ENCODE peak calls at places on chromosome 21, in six cellular contexts. S is stomach, C is esophagus squamous epithelium, B is adrenal gland, W is tibial nerve, G is A549. F is an unnamed sample. For H3K4me1, the result is how much of the 10 kb centered on the place peaks cover.

GRCh38 chr21:14880922-14881321 is 183.9 kb downstream of the NRIP1 start:
- DNase-seq in S (no peak), C (no peak), B (no peak), W (no peak), G (no peak), F (no peak)

GRCh38 chr21:35528109-35529042 is 479.3 kb upstream of the RUNX1 start:
- DNase-seq in S (no peak), C (no peak), B (peak), W (peak), G (no peak), F (no peak)

GRCh38 chr21:37582613-37583012 is 216.0 kb downstream of the DYRK1A start:
- DNase-seq in S (no peak), C (no peak), B (peak), W (peak), G (peak), F (no peak)

GRCh38 chr21:15701845-15702244 is 27.9 kb upstream of the USP25 start:
- DNase-seq in S (no peak), C (no peak), B (no peak), W (no peak), G (no peak), F (no peak)

GRCh38 chr21:37087188-37087587 is 14.1 kb downstream of the TTC3 start:
- DNase-seq in S (no peak), C (no peak), B (no peak), W (peak), G (no peak), F (no peak)

GRCh38 chr21:34890724-34891609 is 158.1 kb downstream of the RUNX1 start:
- DNase-seq in S (no peak), C (no peak), B (no peak), W (no peak), G (no peak), F (peak)

GRCh38 chr21:36350282-36350910 is 30.4 kb downstream of the MORC3 start:
- DNase-seq in S (no peak), C (no peak), B (no peak), W (no peak), G (no peak), F (no peak)

GRCh38 chr21:29423521-29423920 is 124.8 kb downstream of the BACH1 start:
- DNase-seq in S (no peak), C (no peak), B (no peak), W (no peak), G (no peak), F (no peak)

GRCh38 chr21:42102516-42102915 is 31.4 kb downstream of the UMODL1 start:
- DNase-seq in S (no peak), C (no peak), B (no peak), W (no peak), G (no peak), F (no peak)

GRCh38 chr21:42105476-42105875 is 34.4 kb downstream of the UMODL1 start:
- DNase-seq in S (no peak), C (no peak), B (no peak), W (no peak), G (no peak), F (no peak)

GRCh38 chr21:42102063-42102462 is 30.9 kb downstream of the UMODL1 start:
- DNase-seq in S (no peak), C (no peak), B (no peak), W (no peak), G (no peak), F (no peak)

GRCh38 chr21:42102946-42103345 is 31.8 kb downstream of the UMODL1 start:
- DNase-seq in S (no peak), C (no peak), B (no peak), W (no peak), G (no peak), F (no peak)

GRCh38 chr21:42103843-42104242 is 32.7 kb downstream of the UMODL1 start:
- DNase-seq in S (no peak), C (no peak), B (no peak), W (no peak), G (no peak), F (no peak)
- H3K4me1 ChIP-seq in S (under half), C (under half), B (under half), W (under half), G (under half), F (under half)

GRCh38 chr21:43315244-43316137 is 111.4 kb downstream of the SIK1 start:
- DNase-seq in S (no peak), C (no peak), B (no peak), W (no peak), G (no peak), F (no peak)
- TF ChIP-seq POLR2A in S (no peak), C (no peak), B (no peak), W (no peak), G (no peak), F (no peak)

DNA sequence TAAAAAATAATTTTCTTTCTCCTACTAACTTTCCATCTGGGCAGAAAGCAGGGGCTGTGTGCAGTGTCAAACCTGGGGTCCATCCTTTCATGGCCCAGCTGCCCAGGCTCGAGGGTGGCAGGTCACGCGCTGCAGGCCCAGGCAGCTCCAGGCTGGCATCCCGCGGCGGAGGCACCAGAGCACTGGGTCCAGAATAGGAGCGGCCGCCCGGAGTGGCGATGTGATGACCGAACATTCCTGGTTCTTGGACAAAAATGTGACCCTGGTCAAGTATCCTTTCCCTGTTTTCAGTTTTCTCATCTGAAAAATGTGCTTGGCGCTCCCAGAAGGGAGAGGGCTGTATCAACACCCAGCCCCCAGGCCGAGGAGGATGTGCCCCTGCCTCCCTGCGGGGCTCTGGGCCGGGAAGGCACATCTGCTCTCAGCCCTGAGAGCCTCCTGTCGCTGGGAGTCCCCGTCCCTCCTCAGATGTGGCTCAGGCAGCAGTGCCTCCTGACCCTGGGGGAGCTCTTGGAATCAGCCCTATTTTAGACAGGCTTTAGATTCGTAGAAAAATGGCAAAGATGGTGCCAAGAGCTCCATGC is 29.3 kb downstream of the SLX9 start:
- DNase-seq in S (no peak), C (no peak), B (no peak), W (no peak), G (no peak), F (peak)
- H3K4me1 ChIP-seq in S (half or more), C (under half), B (under half), W (under half), G (under half), F (half or more)

GRCh38 chr21:44941567-44941966 is 1.7 kb downstream of the SLX9 start:
- DNase-seq in S (no peak), C (no peak), B (no peak), W (no peak), G (no peak), F (peak)

GRCh38 chr21:44940116-44940631 is 345 bp downstream of the SLX9 start:
- DNase-seq in S (no peak), C (no peak), B (no peak), W (no peak), G (no peak), F (no peak)

GRCh38 chr21:44942566-44942965 is 2.7 kb downstream of the SLX9 start:
- DNase-seq in S (no peak), C (no peak), B (no peak), W (no peak), G (no peak), F (peak)

GRCh38 chr21:44938976-44939531 is 775 bp upstream of the SLX9 start:
- DNase-seq in S (peak), C (no peak), B (no peak), W (no peak), G (no peak), F (peak)

GRCh38 chr21:44939532-44940115 is at the start of gene SLX9:
- DNase-seq in S (peak), C (no peak), B (peak), W (no peak), G (peak), F (peak)
- TF ChIP-seq POLR2A in S (no peak), C (peak), B (no peak), W (peak), G (peak), F (peak)

DNA sequence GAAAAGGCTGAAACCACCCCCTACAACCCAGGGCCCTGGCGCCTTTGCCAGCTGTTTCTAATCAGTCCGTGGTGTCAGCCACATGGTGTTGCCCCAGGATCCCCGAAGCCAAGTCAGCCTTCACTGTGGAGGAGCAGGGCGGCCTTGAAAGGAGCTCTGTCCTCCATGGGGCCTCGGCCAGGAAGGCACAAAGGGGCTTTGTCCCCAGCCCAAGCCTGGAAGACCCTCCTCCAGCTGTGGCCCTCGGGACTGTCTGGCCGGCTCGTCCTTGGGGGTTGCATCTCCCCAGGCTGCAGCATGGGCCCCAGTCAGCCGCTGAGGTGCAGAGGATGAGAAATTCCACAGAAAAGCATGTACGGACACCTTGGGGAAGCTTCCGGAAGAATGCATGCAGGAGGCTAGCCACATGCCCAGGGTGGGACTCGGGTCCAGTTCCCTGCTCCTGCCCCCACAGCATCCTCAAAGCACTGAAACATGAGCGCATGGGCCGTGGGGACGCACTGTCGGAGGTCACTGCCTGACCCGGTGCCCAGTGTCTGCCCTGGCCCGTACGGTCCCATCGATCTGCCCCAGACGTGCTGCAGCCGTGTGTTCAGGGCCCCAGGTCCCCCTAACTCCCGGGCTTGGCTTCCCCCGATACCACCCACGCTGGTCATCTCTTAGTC is 38.6 kb upstream of the POFUT2 start:
- DNase-seq in S (no peak), C (no peak), B (no peak), W (no peak), G (no peak), F (peak)
- H3K4me1 ChIP-seq in S (under half), C (under half), B (under half), W (half or more), G (half or more), F (under half)

DNA sequence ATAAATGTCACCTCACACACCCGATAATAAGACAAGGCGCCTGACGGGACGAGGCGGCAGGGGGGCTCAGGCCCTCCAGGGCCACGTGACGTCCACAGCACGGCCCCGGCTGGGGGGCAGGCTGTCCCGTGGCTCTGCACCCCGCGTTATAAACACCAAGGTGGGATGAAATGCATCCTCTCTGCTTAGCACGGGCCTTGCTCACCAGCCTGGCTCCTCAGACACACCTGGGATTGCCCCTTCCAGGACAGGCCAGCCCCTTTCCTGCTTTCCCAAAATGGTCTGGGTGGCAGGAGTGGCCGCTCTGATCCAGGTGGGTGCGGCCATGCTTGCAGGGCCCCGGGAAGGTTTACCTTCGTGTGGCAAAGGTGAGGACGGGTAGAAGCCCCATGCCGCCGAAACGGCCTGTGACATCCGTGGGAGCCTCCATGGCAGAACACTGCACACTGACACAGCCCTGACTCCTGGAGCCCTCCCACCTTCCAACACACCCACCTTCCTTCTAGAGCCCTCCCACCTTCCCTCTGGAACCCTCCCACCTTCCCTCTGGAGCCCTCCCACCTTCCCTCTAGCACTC is 35.9 kb downstream of the SLC19A1 start:
- DNase-seq in S (no peak), C (no peak), B (no peak), W (no peak), G (no peak), F (peak)
- TF ChIP-seq POLR2A in S (no peak), C (no peak), B (no peak), W (no peak), G (no peak), F (no peak)

DNA sequence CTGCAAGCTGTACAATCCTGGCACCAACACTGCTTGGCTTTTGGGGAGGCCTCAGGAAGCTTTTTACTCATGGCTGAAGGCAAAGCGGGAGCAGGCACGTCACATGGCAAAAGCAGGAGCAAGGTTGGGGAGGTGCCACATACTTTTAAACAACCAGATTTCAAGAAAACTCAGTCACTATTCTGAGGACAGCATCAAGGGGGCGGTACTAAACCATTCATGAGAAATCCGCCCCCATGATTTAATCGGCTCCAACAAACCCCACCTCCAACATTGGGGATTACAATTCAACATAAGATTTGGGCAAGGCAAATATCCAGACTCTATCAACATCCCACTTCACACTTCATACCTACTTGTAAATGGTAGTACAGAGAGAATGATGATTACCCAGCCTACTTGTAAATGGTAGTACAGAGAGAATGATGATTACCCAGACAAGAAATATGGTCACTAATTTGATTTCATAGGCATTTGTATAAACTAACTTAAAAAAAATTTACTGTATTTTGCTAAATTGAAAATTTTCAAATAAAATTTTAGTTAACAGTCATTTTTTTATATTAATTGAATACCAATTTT is 24.9 kb downstream of the ATP5PF start:
- DNase-seq in S (no peak), C (no peak), B (no peak), W (no peak), G (no peak), F (no peak)
- H3K4me1 ChIP-seq in S (under half), C (under half), B (under half), W (under half), G (under half), F (under half)

GRCh38 chr21:43864313-43864805 is 664 bp upstream of the AGPAT3 start:
- DNase-seq in S (peak), C (no peak), B (peak), W (no peak), G (peak), F (peak)
- TF ChIP-seq POLR2A in S (no peak), C (peak), B (peak), W (no peak), G (peak), F (no peak)